ENCODE peak calls at places on chromosomes 11 and 22, in nine cellular contexts. Y is K562, D is GM12878, W is suprapubic skin, O is transverse colon, X is ovary, L is A549, I is HepG2, B is tibial nerve. G is an unnamed sample. For H3K4me1, the result is how much of the 10 kb centered on the place peaks cover.

GRCh38 chr11:70159612-70160570 is 43.2 kb upstream of the FADD start:
- DNase-seq in Y (no peak), D (no peak), W (peak), O (peak), X (no peak), L (peak), I (no peak), B (no peak), G (no peak)

GRCh38 chr11:123833095-123833494 is 26.9 kb upstream of the OR6M1 start:
- DNase-seq in Y (no peak), D (no peak), W (no peak), O (no peak), X (no peak), L (no peak), I (no peak), B (no peak), G (no peak)

GRCh38 chr11:126597041-126597440 is 241.6 kb downstream of the ST3GAL4 start:
- DNase-seq in Y (no peak), D (no peak), W (peak), O (no peak), X (no peak), L (no peak), I (no peak), B (no peak), G (no peak)

GRCh38 chr11:37988031-37988430 is 1390.0 kb upstream of the RAG2 start:
- DNase-seq in Y (no peak), D (no peak), W (no peak), O (no peak), X (peak), L (no peak), I (no peak), B (no peak), G (no peak)

GRCh38 chr11:13222285-13222684 is 55.3 kb upstream of the BMAL1 start:
- DNase-seq in Y (no peak), D (no peak), W (no peak), O (no peak), X (no peak), L (no peak), I (no peak), B (no peak), G (no peak)

GRCh38 chr22:49995413-49996191 is 17.0 kb downstream of the IL17REL start:
- DNase-seq in Y (no peak), D (no peak), W (no peak), O (peak), X (peak), L (no peak), I (no peak), B (no peak), G (peak)

GRCh38 chr22:20647586-20648305 is 126.2 kb upstream of the SERPIND1 start:
- DNase-seq in Y (no peak), D (no peak), W (peak), O (no peak), X (no peak), L (no peak), I (no peak), B (no peak), G (no peak)

GRCh38 chr11:44003736-44004451 is 43.9 kb upstream of the ACCSL start:
- DNase-seq in Y (no peak), D (no peak), W (no peak), O (no peak), X (no peak), L (no peak), I (no peak), B (no peak), G (peak)

GRCh38 chr11:765025-765801 is 12.1 kb downstream of the GATD1 start:
- DNase-seq in Y (peak), D (no peak), W (peak), O (peak), X (no peak), L (peak), I (peak), B (no peak), G (peak)

GRCh38 chr22:26529345-26529744 is 17.1 kb upstream of the TFIP11 start:
- DNase-seq in Y (no peak), D (no peak), W (no peak), O (no peak), X (no peak), L (peak), I (peak), B (no peak), G (no peak)

GRCh38 chr11:12808519-12808918 is 134.3 kb downstream of the TEAD1 start:
- DNase-seq in Y (no peak), D (no peak), W (no peak), O (no peak), X (no peak), L (no peak), I (no peak), B (no peak), G (no peak)

GRCh38 chr11:56152333-56152732 is 7.8 kb downstream of the OR8K5 start:
- DNase-seq in Y (no peak), D (no peak), W (no peak), O (no peak), X (no peak), L (peak), I (no peak), B (no peak), G (no peak)

GRCh38 chr11:61297741-61298140 is 2.6 kb upstream of the VWCE start:
- DNase-seq in Y (no peak), D (no peak), W (no peak), O (no peak), X (peak), L (no peak), I (peak), B (peak), G (peak)

GRCh38 chr11:2211113-2211971 is 39.7 kb upstream of the TH start:
- DNase-seq in Y (no peak), D (no peak), W (peak), O (peak), X (peak), L (peak), I (peak), B (no peak), G (peak)

GRCh38 chr22:44341431-44342346 is 28.9 kb upstream of the SHISAL1 start:
- DNase-seq in Y (no peak), D (no peak), W (no peak), O (peak), X (peak), L (no peak), I (no peak), B (peak), G (peak)

GRCh38 chr11:86799680-86800075 is 664 bp upstream of the PRSS23 start:
- DNase-seq in Y (no peak), D (no peak), W (no peak), O (no peak), X (peak), L (peak), I (no peak), B (no peak), G (peak)

GRCh38 chr22:35868938-35869337 is 151.3 kb downstream of the APOL5 start:
- DNase-seq in Y (no peak), D (no peak), W (no peak), O (no peak), X (no peak), L (no peak), I (no peak), B (no peak), G (no peak)

GRCh38 chr22:35561796-35562526 is 21.3 kb downstream of the RASD2 start:
- DNase-seq in Y (peak), D (no peak), W (no peak), O (no peak), X (no peak), L (peak), I (no peak), B (no peak), G (no peak)

GRCh38 chr11:56841210-56841810 is 92.8 kb upstream of the OR9G4 start:
- DNase-seq in Y (peak), D (peak), W (no peak), O (peak), X (no peak), L (peak), I (peak), B (peak), G (no peak)

GRCh38 chr11:12356944-12357655 is 20.3 kb upstream of the PARVA start:
- DNase-seq in Y (no peak), D (no peak), W (no peak), O (no peak), X (no peak), L (no peak), I (no peak), B (no peak), G (no peak)

GRCh38 chr11:17273668-17274321 is 2.7 kb upstream of the NUCB2 start:
- DNase-seq in Y (no peak), D (no peak), W (no peak), O (no peak), X (no peak), L (peak), I (no peak), B (no peak), G (no peak)

GRCh38 chr22:40009953-40010751 is 15.4 kb downstream of the FAM83F start:
- DNase-seq in Y (no peak), D (no peak), W (no peak), O (no peak), X (no peak), L (no peak), I (no peak), B (no peak), G (no peak)
- TF ChIP-seq EP300 in Y (no peak), D (no peak), W (no peak), O (no peak), X (no peak), L (no peak), I (no peak), B (no peak), G (no peak)

GRCh38 chr22:41902932-41903421 is 11.9 kb downstream of the SHISA8 start:
- DNase-seq in Y (no peak), D (no peak), W (no peak), O (no peak), X (no peak), L (no peak), I (no peak), B (no peak), G (no peak)

GRCh38 chr22:41906822-41907221 is 8.1 kb downstream of the SHISA8 start:
- DNase-seq in Y (no peak), D (no peak), W (no peak), O (no peak), X (no peak), L (no peak), I (no peak), B (no peak), G (no peak)

GRCh38 chr22:41905411-41906202 is 9.3 kb downstream of the SHISA8 start:
- DNase-seq in Y (no peak), D (no peak), W (no peak), O (no peak), X (no peak), L (no peak), I (no peak), B (no peak), G (no peak)

GRCh38 chr22:41902016-41902415 is 12.9 kb downstream of the SHISA8 start:
- DNase-seq in Y (no peak), D (no peak), W (no peak), O (no peak), X (no peak), L (no peak), I (no peak), B (no peak), G (no peak)

DNA sequence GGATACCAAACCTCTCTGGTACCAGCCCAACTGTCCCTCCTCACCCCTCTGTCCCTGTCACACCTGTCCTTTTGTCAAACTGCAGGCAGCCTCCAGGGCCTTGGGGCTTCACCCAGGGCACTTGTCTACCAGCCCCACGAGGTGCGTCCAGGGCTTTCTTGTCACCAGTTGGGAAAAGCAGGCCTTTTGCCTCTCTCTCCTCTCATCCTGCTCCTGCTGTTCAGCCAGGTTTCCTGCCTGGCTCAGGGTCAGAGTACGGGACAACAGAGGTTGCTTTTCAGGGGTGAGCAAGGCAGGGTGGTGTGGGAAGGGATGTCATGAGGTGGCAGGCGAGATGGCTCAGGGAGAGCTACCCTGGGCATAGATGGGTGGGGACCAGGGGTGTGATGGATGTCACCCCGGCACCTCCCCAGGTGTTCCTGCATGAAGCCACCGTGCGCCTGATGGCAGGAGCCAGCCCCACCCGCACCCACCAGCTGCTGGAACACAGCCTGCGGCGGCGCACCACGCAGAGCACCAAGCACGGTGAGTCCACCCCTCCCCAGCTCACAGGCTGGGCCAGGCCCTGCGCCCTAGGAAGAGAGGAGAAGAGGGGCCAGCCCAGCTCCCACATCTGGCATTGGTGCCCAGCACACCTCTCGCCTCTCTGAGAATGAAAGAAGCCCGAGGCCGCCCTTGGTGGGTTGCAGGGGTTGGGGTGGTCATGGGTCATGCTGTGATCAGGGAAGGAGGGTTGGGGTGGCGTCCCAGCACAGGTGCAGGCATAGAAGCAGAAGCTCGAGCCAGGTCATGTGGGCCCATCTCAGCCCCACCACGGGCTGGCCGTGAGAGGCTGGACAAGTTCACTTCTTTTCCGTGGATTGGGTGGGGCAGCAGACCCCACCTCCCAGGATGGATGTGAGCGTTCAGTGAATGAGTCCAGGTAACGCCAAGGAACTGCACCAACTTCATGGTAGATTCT is 10.1 kb downstream of the SHISA8 start:
- DNase-seq in Y (no peak), D (no peak), W (no peak), O (no peak), X (no peak), L (no peak), I (no peak), B (no peak), G (no peak)
- H3K4me1 ChIP-seq in Y (under half), D (under half), W (under half), O (under half), X (under half), L (under half), I (under half), B (under half), G (under half)

GRCh38 chr11:133228406-133229330 is 303.6 kb downstream of the OPCML start:
- DNase-seq in Y (no peak), D (no peak), W (no peak), O (peak), X (no peak), L (no peak), I (no peak), B (no peak), G (no peak)
- H3K4me3 ChIP-seq in Y (no peak), D (no peak), W (peak), O (no peak), X (no peak), L (no peak), I (no peak), B (no peak), G (peak)

DNA sequence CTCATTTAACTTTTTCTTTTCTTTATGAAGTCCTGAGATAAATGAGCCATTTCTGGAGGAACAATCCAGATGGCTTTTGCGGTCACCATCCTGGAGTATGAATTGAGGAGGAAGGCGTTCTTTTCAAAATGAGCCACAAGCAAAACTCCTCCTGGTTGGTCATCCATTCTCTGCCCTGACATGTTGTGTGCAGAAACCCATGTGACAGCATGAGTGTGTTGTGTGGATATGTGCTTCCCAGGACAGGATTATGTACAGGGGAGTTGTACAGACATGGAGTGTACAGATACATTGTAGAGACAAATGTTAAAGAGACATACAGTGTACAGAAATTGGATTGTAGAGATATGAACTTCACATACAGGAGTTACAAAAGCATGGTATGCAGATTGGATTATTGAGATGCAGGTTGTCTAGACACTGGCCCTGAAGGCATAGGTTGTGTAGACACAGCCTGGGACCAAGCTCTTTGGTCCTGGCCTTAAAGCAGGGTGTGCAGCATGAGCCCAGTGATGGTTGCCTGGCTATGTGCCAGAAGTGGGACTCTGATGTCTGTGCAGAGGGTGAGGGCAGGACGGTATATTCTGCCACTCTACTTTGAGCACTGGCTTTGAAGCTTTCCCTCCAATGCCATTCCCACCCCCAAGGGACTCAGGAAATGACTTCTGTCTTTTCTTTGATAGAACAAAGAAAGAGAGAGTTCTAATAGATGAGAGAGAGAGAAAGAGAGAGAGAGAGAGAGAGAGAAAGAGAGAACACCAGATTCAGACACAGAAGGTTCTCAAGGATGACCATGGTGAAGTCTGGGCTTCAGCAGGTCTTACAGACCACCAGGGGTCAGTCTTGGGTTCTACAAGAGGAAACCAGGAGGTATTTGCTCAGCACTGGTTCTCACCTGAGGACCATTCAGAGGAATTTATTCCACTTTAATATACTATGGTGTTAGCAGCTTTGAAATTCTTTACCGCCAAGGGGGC is 178.6 kb upstream of the ZBED5 start:
- DNase-seq in Y (peak), D (no peak), W (no peak), O (no peak), X (no peak), L (peak), I (peak), B (peak), G (no peak)
- TF ChIP-seq EP300 in Y (no peak), D (no peak), W (no peak), O (no peak), X (no peak), L (no peak), I (no peak), B (no peak), G (no peak)

DNA sequence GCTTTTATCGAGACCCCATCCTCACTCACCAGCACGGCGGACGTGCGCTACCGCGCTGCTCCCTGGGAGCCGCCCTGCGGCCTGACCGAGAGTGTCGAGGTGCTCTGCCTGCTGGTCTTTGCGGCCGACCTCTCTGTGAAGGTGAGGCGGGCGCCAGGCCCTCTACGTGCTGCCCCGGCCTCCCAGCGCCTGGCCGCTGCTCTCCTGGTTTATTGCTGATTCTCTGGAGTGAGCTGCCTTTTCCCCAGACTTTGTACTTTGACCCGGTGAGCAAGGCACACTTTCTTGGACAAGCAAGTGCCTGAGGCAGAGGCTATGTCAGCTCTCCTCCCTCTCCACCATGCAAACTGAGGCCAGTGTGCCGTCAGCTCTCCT is 6.5 kb downstream of the TPCN2 start:
- DNase-seq in Y (no peak), D (no peak), W (no peak), O (peak), X (no peak), L (no peak), I (no peak), B (no peak), G (no peak)
- H3K4me1 ChIP-seq in Y (under half), D (half or more), W (under half), O (under half), X (under half), L (under half), I (under half), B (under half), G (half or more)

G was measured in sigmoid colon.